ENCODE peak calls at places on chromosomes 13 and 19, in ten cellular contexts. T is mesenchymal stem cell, E is H9, R is tibial artery, Q is caudate nucleus, S is SK-N-SH, W is thoracic aorta, J is transverse colon, G is cardiac muscle cell, Z is heart left ventricle. H is an unnamed sample.

GRCh38 chr13:36685912-36686311 is 12.1 kb downstream of the SERTM1 start:
- DNase-seq in Q (no peak), S (no peak), Z (no peak), E (no peak), T (no peak), R (no peak), G (peak; percentile 18), W (no peak), J (no peak), H (no peak)

GRCh38 chr13:53060840-53061485 is 32.4 kb downstream of the OLFM4 start:
- DNase-seq in E (no peak), Q (no peak), G (no peak), S (no peak), T (no peak), R (no peak), J (peak; percentile 28), W (no peak), Z (no peak), H (no peak)

GRCh38 chr19:7394728-7395359 is 46.1 kb downstream of the ARHGEF18 start:
- DNase-seq in Q (peak; percentile 93), E (peak; percentile 89), G (peak; percentile 92), R (peak; percentile 93), S (peak; percentile 99), Z (peak; percentile 96), J (peak; percentile 95), T (peak; percentile 89), W (peak; percentile 45), H (peak; percentile 91)

GRCh38 chr13:105346141-105346766 is 1189.2 kb downstream of the EFNB2 start:
- DNase-seq in T (peak; percentile 90), E (no peak), Z (no peak), J (no peak), R (no peak), G (peak; percentile 39), Q (no peak), S (no peak), W (no peak), H (no peak)

GRCh38 chr19:11138659-11139526 is 16.7 kb downstream of the SPC24 start:
- DNase-seq in Z (peak; percentile 93), E (peak; percentile 74), R (peak; percentile 90), W (peak; percentile 54), J (peak; percentile 62), G (peak; percentile 82), Q (no peak), S (peak; percentile 61), T (peak; percentile 93), H (peak; percentile 95)

GRCh38 chr19:3125900-3126524 is 9.8 kb upstream of the GNA15 start:
- DNase-seq in W (no peak), S (peak; percentile 87), R (peak; percentile 70), J (peak; percentile 79), Q (no peak), Z (peak; percentile 84), E (peak; percentile 95), G (peak; percentile 53), T (peak; percentile 30), H (peak; percentile 72)

GRCh38 chr13:38697628-38698333 is 10.9 kb downstream of the FREM2 start:
- DNase-seq in T (no peak), Q (no peak), W (no peak), J (no peak), E (no peak), Z (no peak), R (no peak), S (no peak), G (peak; percentile 3), H (peak; percentile 20)

GRCh38 chr19:35601971-35602370 is 10.6 kb upstream of the HAUS5 start:
- DNase-seq in S (no peak), J (no peak), W (no peak), Q (no peak), T (no peak), G (no peak), Z (no peak), R (no peak), E (no peak), H (no peak)

GRCh38 chr13:48505597-48506091 is 27.2 kb downstream of the RCBTB2 start:
- DNase-seq in Q (no peak), T (peak; percentile 60), S (no peak), Z (no peak), E (no peak), W (no peak), R (peak; percentile 80), J (peak; percentile 41), G (no peak), H (no peak)

GRCh38 chr13:109655206-109655600 is 131.2 kb downstream of the IRS2 start:
- DNase-seq in W (no peak), Z (no peak), R (no peak), Q (no peak), T (peak; percentile 23), S (peak; percentile 61), E (no peak), G (peak; percentile 88), J (no peak), H (no peak)

GRCh38 chr19:6278051-6278450 is 1.7 kb downstream of the MLLT1 start:
- DNase-seq in R (no peak), J (no peak), G (no peak), W (no peak), E (no peak), Z (no peak), Q (no peak), T (no peak), S (no peak), H (no peak)

GRCh38 chr19:6276447-6276846 is 3.3 kb downstream of the MLLT1 start:
- DNase-seq in E (no peak), T (peak; percentile 89), J (peak; percentile 56), Z (peak; percentile 80), G (peak; percentile 88), Q (no peak), R (peak; percentile 88), W (peak; percentile 58), S (peak; percentile 47), H (no peak)

GRCh38 chr19:6279620-6279930 is 200 bp downstream of the MLLT1 start:
- DNase-seq in Q (no peak), J (no peak), E (no peak), S (no peak), R (no peak), W (no peak), Z (no peak), G (no peak), T (peak; percentile 11), H (no peak)

GRCh38 chr19:6278740-6279619 is 795 bp downstream of the MLLT1 start:
- DNase-seq in R (no peak), Z (no peak), G (no peak), W (no peak), J (no peak), Q (no peak), S (no peak), E (no peak), T (peak; percentile 9), H (no peak)

GRCh38 chr19:6279931-6280591 is at the start of gene MLLT1:
- DNase-seq in J (peak; percentile 97), T (peak; percentile 97), Q (peak; percentile 88), W (peak; percentile 77), E (peak; percentile 97), R (peak; percentile 99), G (peak; percentile 99), Z (peak; percentile 99), S (peak; percentile 100), H (peak; percentile 95)
- H3K27ac ChIP-seq in J (peak within 1 kb of the TSS; percentile 87), T (no peak within 1 kb of the TSS), Q (no peak within 1 kb of the TSS), W (peak within 1 kb of the TSS; percentile 72), E (no peak within 1 kb of the TSS), R (peak within 1 kb of the TSS; percentile 82), G (peak within 1 kb of the TSS; percentile 91), Z (peak within 1 kb of the TSS; percentile 89), S (peak within 1 kb of the TSS; percentile 74), H (peak within 1 kb of the TSS; percentile 22)

DNA sequence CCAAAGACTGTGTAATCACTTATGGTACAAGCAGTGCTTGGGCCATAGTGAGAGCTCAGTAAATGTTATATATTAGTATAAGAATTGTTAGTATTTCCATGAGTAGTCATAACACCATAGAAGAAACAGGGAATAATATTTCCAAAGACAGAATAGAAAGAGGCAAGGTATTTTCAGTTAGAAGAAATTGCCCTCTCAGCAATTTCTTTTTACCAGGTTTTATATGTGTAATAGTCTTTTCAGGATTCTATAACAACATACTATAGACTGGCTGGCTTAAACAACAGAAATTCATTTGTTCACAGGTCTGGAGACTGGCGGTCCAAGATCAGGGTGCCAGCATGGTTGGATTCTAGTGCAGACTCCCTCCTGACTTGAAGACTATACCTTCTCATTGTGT is 485.7 kb downstream of the FOXO1 start:
- DNase-seq in S (no peak), R (no peak), J (no peak), G (no peak), T (no peak), Z (no peak), W (no peak), E (no peak), Q (no peak), H (no peak)
- H3K27ac ChIP-seq in S (no peak overlapping the region), R (no peak overlapping the region), J (no peak overlapping the region), G (no peak overlapping the region), T (no peak overlapping the region), Z (no peak overlapping the region), W (no peak overlapping the region), E (no peak overlapping the region), Q (no peak overlapping the region), H (no peak overlapping the region)

GRCh38 chr19:48770223-48770622 is 14.9 kb downstream of the FGF21 start:
- DNase-seq in G (peak; percentile 88), W (no peak), Z (no peak), T (no peak), E (no peak), R (no peak), Q (no peak), S (no peak), J (no peak), H (no peak)
- H3K27ac ChIP-seq in G (no peak overlapping the region), W (no peak overlapping the region), Z (no peak overlapping the region), T (peak overlapping the region; percentile 57), E (no peak overlapping the region), R (no peak overlapping the region), Q (no peak overlapping the region), S (no peak overlapping the region), J (no peak overlapping the region), H (no peak overlapping the region)

GRCh38 chr13:95601906-95602305 is 42.6 kb downstream of the DZIP1 start:
- DNase-seq in R (no peak), T (no peak), S (no peak), G (no peak), W (no peak), Z (no peak), Q (no peak), J (no peak), E (no peak), H (peak; percentile 35)

GRCh38 chr13:95605426-95606125 is 38.9 kb downstream of the DZIP1 start:
- DNase-seq in J (no peak), G (no peak), R (no peak), Q (no peak), E (no peak), T (no peak), W (no peak), Z (no peak), S (no peak), H (no peak)

GRCh38 chr13:95603887-95604533 is 40.5 kb downstream of the DZIP1 start:
- DNase-seq in W (no peak), G (peak; percentile 59), Z (no peak), T (no peak), E (no peak), J (peak; percentile 48), S (no peak), R (no peak), Q (no peak), H (no peak)

GRCh38 chr13:95607363-95607762 is 37.1 kb downstream of the DZIP1 start:
- DNase-seq in G (peak; percentile 54), W (no peak), Z (no peak), S (no peak), E (no peak), J (no peak), R (no peak), T (no peak), Q (no peak), H (no peak)

DNA sequence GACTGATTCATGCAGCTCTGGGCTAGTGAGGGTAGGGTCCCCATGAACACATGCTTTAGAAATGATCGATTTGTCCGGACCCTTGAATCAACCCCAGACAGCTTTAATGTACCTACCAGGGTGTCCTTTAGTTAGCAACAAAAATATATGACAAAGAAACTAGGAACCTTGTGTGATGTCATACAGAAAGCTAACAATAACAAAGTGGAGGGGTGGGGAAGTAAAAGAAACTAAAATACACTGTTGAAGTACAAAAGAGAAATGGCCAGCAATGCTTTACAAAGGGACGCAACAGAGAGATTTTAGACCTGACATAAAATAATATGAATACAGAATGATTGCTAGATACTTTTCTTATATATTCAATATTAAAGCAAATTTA is 40.0 kb downstream of the DZIP1 start:
- DNase-seq in S (no peak), W (no peak), R (no peak), G (no peak), T (no peak), J (no peak), Z (no peak), Q (no peak), E (no peak), H (no peak)
- H3K27ac ChIP-seq in S (no peak overlapping the region), W (no peak overlapping the region), R (no peak overlapping the region), G (no peak overlapping the region), T (peak overlapping the region; percentile 1), J (no peak overlapping the region), Z (no peak overlapping the region), Q (no peak overlapping the region), E (no peak overlapping the region), H (no peak overlapping the region)